ENCODE peak calls at places on chromosomes 4 and X, in eight cellular contexts. One of them, this sample, is unnamed.

GRCh38 chr4:29326816-29327215 is 1393.4 kb upstream of the PCDH7 start:
- DNase-seq in HepG2: no peak
- DNase-seq in SK-N-MC: no peak
- DNase-seq in HCT116: no peak
- DNase-seq in K562: no peak
- DNase-seq in H1: no peak
- DNase-seq in SK-N-SH: no peak
- DNase-seq in endothelial cell of umbilical vein: peak
- DNase-seq in this sample: no peak

GRCh38 chr4:108512615-108513505 is 107.5 kb upstream of the RPL34 start:
- DNase-seq in K562: peak
- DNase-seq in HCT116: no peak
- DNase-seq in SK-N-SH: peak
- DNase-seq in SK-N-MC: no peak
- DNase-seq in H1: peak
- DNase-seq in endothelial cell of umbilical vein: peak
- DNase-seq in HepG2: peak
- DNase-seq in this sample: no peak

GRCh38 chrX:110741213-110741796 is 54.3 kb downstream of the CHRDL1 start:
- DNase-seq in HCT116: no peak
- DNase-seq in endothelial cell of umbilical vein: no peak
- DNase-seq in H1: no peak
- DNase-seq in K562: no peak
- DNase-seq in SK-N-SH: no peak
- DNase-seq in SK-N-MC: no peak
- DNase-seq in HepG2: no peak
- DNase-seq in this sample: no peak

GRCh38 chr4:40918330-40918729 is 168.6 kb downstream of the NSUN7 start:
- DNase-seq in HCT116: no peak
- DNase-seq in SK-N-MC: no peak
- DNase-seq in HepG2: no peak
- DNase-seq in H1: no peak
- DNase-seq in SK-N-SH: peak
- DNase-seq in K562: no peak
- DNase-seq in endothelial cell of umbilical vein: peak
- DNase-seq in this sample: no peak

GRCh38 chr4:67682266-67682665 is 18.7 kb downstream of the UBA6 start:
- DNase-seq in HCT116: no peak
- DNase-seq in K562: no peak
- DNase-seq in SK-N-MC: no peak
- DNase-seq in HepG2: no peak
- DNase-seq in SK-N-SH: no peak
- DNase-seq in endothelial cell of umbilical vein: no peak
- DNase-seq in H1: no peak
- DNase-seq in this sample: no peak

GRCh38 chr4:149522031-149522430 is 293.6 kb downstream of the IQCM start:
- DNase-seq in K562: no peak
- DNase-seq in SK-N-MC: no peak
- DNase-seq in H1: no peak
- DNase-seq in SK-N-SH: no peak
- DNase-seq in endothelial cell of umbilical vein: no peak
- DNase-seq in HCT116: no peak
- DNase-seq in HepG2: no peak
- DNase-seq in this sample: no peak

GRCh38 chrX:32572644-32573043 is 638.7 kb downstream of the DMD start:
- DNase-seq in H1: no peak
- DNase-seq in endothelial cell of umbilical vein: no peak
- DNase-seq in K562: no peak
- DNase-seq in SK-N-MC: no peak
- DNase-seq in HCT116: no peak
- DNase-seq in HepG2: no peak
- DNase-seq in SK-N-SH: no peak
- DNase-seq in this sample: no peak

GRCh38 chr4:142404191-142404611 is 441.9 kb downstream of the INPP4B start:
- DNase-seq in SK-N-MC: no peak
- DNase-seq in H1: no peak
- DNase-seq in endothelial cell of umbilical vein: peak
- DNase-seq in HCT116: peak
- DNase-seq in SK-N-SH: no peak
- DNase-seq in K562: no peak
- DNase-seq in HepG2: no peak
- DNase-seq in this sample: no peak

GRCh38 chrX:29824176-29824906 is 391.0 kb upstream of the MAGEB2 start:
- DNase-seq in H1: no peak
- DNase-seq in K562: no peak
- DNase-seq in HCT116: no peak
- DNase-seq in HepG2: no peak
- DNase-seq in endothelial cell of umbilical vein: peak
- DNase-seq in SK-N-MC: no peak
- DNase-seq in SK-N-SH: no peak
- DNase-seq in this sample: no peak

GRCh38 chr4:168811793-168812651 is 198.0 kb downstream of the CBR4 start:
- DNase-seq in K562: no peak
- DNase-seq in HCT116: no peak
- DNase-seq in H1: no peak
- DNase-seq in SK-N-MC: no peak
- DNase-seq in SK-N-SH: no peak
- DNase-seq in endothelial cell of umbilical vein: peak
- DNase-seq in HepG2: no peak
- DNase-seq in this sample: no peak

GRCh38 chrX:107324493-107325310 is 118.3 kb downstream of the DNAAF6 start:
- DNase-seq in HCT116: no peak
- DNase-seq in SK-N-SH: peak
- DNase-seq in endothelial cell of umbilical vein: peak
- DNase-seq in K562: peak
- DNase-seq in H1: peak
- DNase-seq in SK-N-MC: no peak
- DNase-seq in HepG2: no peak
- DNase-seq in this sample: no peak

GRCh38 chr4:1469596-1470392 is 63.6 kb upstream of the NKX1-1 start:
- DNase-seq in H1: no peak
- DNase-seq in SK-N-SH: peak
- DNase-seq in HCT116: no peak
- DNase-seq in endothelial cell of umbilical vein: no peak
- DNase-seq in HepG2: no peak
- DNase-seq in K562: no peak
- DNase-seq in SK-N-MC: no peak
- DNase-seq in this sample: no peak

GRCh38 chrX:110384490-110384889 is 25.8 kb downstream of the RTL9 start:
- DNase-seq in H1: no peak
- DNase-seq in HepG2: no peak
- DNase-seq in K562: no peak
- DNase-seq in SK-N-SH: no peak
- DNase-seq in endothelial cell of umbilical vein: peak
- DNase-seq in HCT116: peak
- DNase-seq in SK-N-MC: no peak
- DNase-seq in this sample: no peak

GRCh38 chr4:76251448-76252270 is at the start of gene FAM47E:
- DNase-seq in HepG2: peak
- DNase-seq in HCT116: no peak
- DNase-seq in H1: peak
- DNase-seq in endothelial cell of umbilical vein: peak
- DNase-seq in K562: peak
- DNase-seq in SK-N-SH: peak
- DNase-seq in SK-N-MC: no peak
- DNase-seq in this sample: no peak

GRCh38 chr4:115664285-115664684 is 550.9 kb upstream of the NDST4 start:
- DNase-seq in endothelial cell of umbilical vein: no peak
- DNase-seq in HepG2: no peak
- DNase-seq in HCT116: no peak
- DNase-seq in H1: no peak
- DNase-seq in SK-N-MC: no peak
- DNase-seq in SK-N-SH: peak
- DNase-seq in K562: no peak
- DNase-seq in this sample: no peak

GRCh38 chrX:150038977-150039599 is 100.8 kb upstream of the EOLA2 start:
- DNase-seq in HepG2: no peak
- DNase-seq in K562: no peak
- DNase-seq in H1: no peak
- DNase-seq in SK-N-MC: no peak
- DNase-seq in SK-N-SH: no peak
- DNase-seq in endothelial cell of umbilical vein: no peak
- DNase-seq in HCT116: no peak
- DNase-seq in this sample: no peak

GRCh38 chrX:120302434-120302833 is 8.8 kb downstream of the TMEM255A start:
- DNase-seq in SK-N-MC: peak
- DNase-seq in HCT116: no peak
- DNase-seq in H1: no peak
- DNase-seq in endothelial cell of umbilical vein: no peak
- DNase-seq in SK-N-SH: no peak
- DNase-seq in K562: no peak
- DNase-seq in HepG2: no peak
- DNase-seq in this sample: peak

GRCh38 chr4:153257966-153258365 is 53.7 kb downstream of the TRIM2 start:
- DNase-seq in H1: no peak
- DNase-seq in SK-N-SH: peak
- DNase-seq in SK-N-MC: no peak
- DNase-seq in HCT116: no peak
- DNase-seq in HepG2: no peak
- DNase-seq in K562: no peak
- DNase-seq in endothelial cell of umbilical vein: no peak
- DNase-seq in this sample: no peak

GRCh38 chr4:5409980-5410618 is 298.3 kb downstream of the EVC2 start:
- DNase-seq in K562: no peak
- DNase-seq in SK-N-MC: no peak
- DNase-seq in SK-N-SH: no peak
- DNase-seq in H1: no peak
- DNase-seq in HCT116: no peak
- DNase-seq in endothelial cell of umbilical vein: no peak
- DNase-seq in HepG2: peak
- DNase-seq in this sample: no peak

GRCh38 chrX:40011483-40012038 is 86.2 kb downstream of the BCOR start:
- DNase-seq in H1: no peak
- DNase-seq in SK-N-SH: peak
- DNase-seq in SK-N-MC: no peak
- DNase-seq in K562: no peak
- DNase-seq in HepG2: no peak
- DNase-seq in endothelial cell of umbilical vein: no peak
- DNase-seq in HCT116: no peak
- DNase-seq in this sample: no peak
- H3K9ac ChIP-seq in H1: no peak
- H3K9ac ChIP-seq in SK-N-SH: no peak
- H3K9ac ChIP-seq in SK-N-MC: no peak
- H3K9ac ChIP-seq in K562: no peak
- H3K9ac ChIP-seq in HepG2: peak
- H3K9ac ChIP-seq in endothelial cell of umbilical vein: peak
- H3K9ac ChIP-seq in HCT116: no peak
- H3K9ac ChIP-seq in this sample: no peak

GRCh38 chr4:74112399-74113090 is 13.6 kb upstream of the CXCL2 start:
- DNase-seq in HepG2: no peak
- DNase-seq in HCT116: no peak
- DNase-seq in endothelial cell of umbilical vein: peak
- DNase-seq in H1: no peak
- DNase-seq in SK-N-SH: no peak
- DNase-seq in SK-N-MC: no peak
- DNase-seq in K562: no peak
- DNase-seq in this sample: no peak

GRCh38 chr4:74118600-74119351 is 19.8 kb upstream of the CXCL2 start:
- DNase-seq in K562: no peak
- DNase-seq in HepG2: no peak
- DNase-seq in endothelial cell of umbilical vein: no peak
- DNase-seq in HCT116: no peak
- DNase-seq in SK-N-SH: no peak
- DNase-seq in H1: no peak
- DNase-seq in SK-N-MC: no peak
- DNase-seq in this sample: no peak

GRCh38 chr4:74114234-74114633 is 15.2 kb upstream of the CXCL2 start:
- DNase-seq in HepG2: no peak
- DNase-seq in HCT116: no peak
- DNase-seq in H1: no peak
- DNase-seq in SK-N-SH: no peak
- DNase-seq in K562: no peak
- DNase-seq in SK-N-MC: no peak
- DNase-seq in endothelial cell of umbilical vein: peak
- DNase-seq in this sample: no peak

GRCh38 chr4:74120086-74120485 is 21.1 kb upstream of the CXCL2 start:
- DNase-seq in K562: no peak
- DNase-seq in HCT116: no peak
- DNase-seq in HepG2: no peak
- DNase-seq in H1: no peak
- DNase-seq in SK-N-SH: no peak
- DNase-seq in endothelial cell of umbilical vein: no peak
- DNase-seq in SK-N-MC: no peak
- DNase-seq in this sample: no peak

GRCh38 chr4:74117024-74117534 is 18.1 kb upstream of the CXCL2 start:
- DNase-seq in HCT116: peak
- DNase-seq in SK-N-MC: no peak
- DNase-seq in endothelial cell of umbilical vein: peak
- DNase-seq in H1: no peak
- DNase-seq in HepG2: peak
- DNase-seq in SK-N-SH: no peak
- DNase-seq in K562: peak
- DNase-seq in this sample: no peak
- TF ChIP-seq POLR2AphosphoS5 in HCT116: no peak
- TF ChIP-seq POLR2AphosphoS5 in SK-N-MC: no peak
- TF ChIP-seq POLR2AphosphoS5 in endothelial cell of umbilical vein: peak
- TF ChIP-seq POLR2AphosphoS5 in H1: no peak
- TF ChIP-seq POLR2AphosphoS5 in HepG2: no peak
- TF ChIP-seq POLR2AphosphoS5 in SK-N-SH: no peak
- TF ChIP-seq POLR2AphosphoS5 in K562: no peak
- TF ChIP-seq POLR2AphosphoS5 in this sample: no peak

GRCh38 chr4:3703343-3703676 is 62.9 kb upstream of the ADRA2C start:
- DNase-seq in HCT116: no peak
- DNase-seq in HepG2: no peak
- DNase-seq in SK-N-SH: no peak
- DNase-seq in SK-N-MC: no peak
- DNase-seq in K562: no peak
- DNase-seq in H1: no peak
- DNase-seq in endothelial cell of umbilical vein: no peak
- DNase-seq in this sample: no peak
- H3K9ac ChIP-seq in HCT116: no peak
- H3K9ac ChIP-seq in HepG2: no peak
- H3K9ac ChIP-seq in SK-N-SH: no peak
- H3K9ac ChIP-seq in SK-N-MC: no peak
- H3K9ac ChIP-seq in K562: no peak
- H3K9ac ChIP-seq in H1: no peak
- H3K9ac ChIP-seq in endothelial cell of umbilical vein: no peak
- H3K9ac ChIP-seq in this sample: no peak

GRCh38 chr4:83455300-83456183 is at the start of the genes HELQ and MRPS18C:
- DNase-seq in HCT116: peak
- DNase-seq in SK-N-MC: peak
- DNase-seq in K562: peak
- DNase-seq in SK-N-SH: peak
- DNase-seq in HepG2: peak
- DNase-seq in endothelial cell of umbilical vein: peak
- DNase-seq in H1: peak
- DNase-seq in this sample: peak

GRCh38 chr4:83454626-83455025 is 997 bp downstream of the HELQ start:
- DNase-seq in endothelial cell of umbilical vein: no peak
- DNase-seq in HepG2: no peak
- DNase-seq in SK-N-MC: no peak
- DNase-seq in HCT116: no peak
- DNase-seq in K562: peak
- DNase-seq in H1: no peak
- DNase-seq in SK-N-SH: no peak
- DNase-seq in this sample: no peak

DNA sequence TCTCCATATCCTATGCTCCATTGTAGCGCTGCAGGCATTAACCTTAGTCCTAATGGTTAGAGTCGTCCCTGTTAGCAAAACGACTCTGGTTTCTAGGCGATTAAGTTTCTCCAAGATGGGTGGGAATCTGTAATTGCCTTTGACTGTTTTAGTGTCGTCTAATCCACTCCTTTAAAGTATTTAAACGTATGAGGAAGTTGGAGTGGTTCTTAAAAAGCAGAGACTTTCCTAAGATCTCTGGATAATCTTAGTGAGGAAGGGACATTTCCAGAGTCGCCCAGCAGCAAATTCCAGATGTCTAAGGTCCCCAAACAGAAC is 285 bp downstream of the MRPS18C start:
- DNase-seq in SK-N-MC: no peak
- DNase-seq in HepG2: no peak
- DNase-seq in H1: no peak
- DNase-seq in K562: no peak
- DNase-seq in HCT116: no peak
- DNase-seq in endothelial cell of umbilical vein: no peak
- DNase-seq in SK-N-SH: no peak
- DNase-seq in this sample: no peak
- TF ChIP-seq POLR2AphosphoS5 in SK-N-MC: no peak
- TF ChIP-seq POLR2AphosphoS5 in HepG2: no peak
- TF ChIP-seq POLR2AphosphoS5 in H1: no peak
- TF ChIP-seq POLR2AphosphoS5 in K562: no peak
- TF ChIP-seq POLR2AphosphoS5 in HCT116: no peak
- TF ChIP-seq POLR2AphosphoS5 in endothelial cell of umbilical vein: no peak
- TF ChIP-seq POLR2AphosphoS5 in SK-N-SH: no peak
- TF ChIP-seq POLR2AphosphoS5 in this sample: no peak

This sample was measured in GM12878.